ENCODE peak calls at places on chromosomes 3 and 15, in four cellular contexts. D is GM13976, M is AG10803, S is neural crest cell. R is an unnamed sample.

GRCh38 chr15:67783303-67783702 is 42.0 kb upstream of the SKOR1 start:
- DNase-seq in D (no peak), M (no peak), S (no peak), R (no peak)

GRCh38 chr3:159814161-159814560 is 174.5 kb upstream of the IL12A start:
- DNase-seq in D (no peak), M (no peak), S (no peak), R (peak; percentile 24)

GRCh38 chr15:38563723-38564519 is 693 bp downstream of the RASGRP1 start:
- DNase-seq in D (peak; percentile 85), M (peak; percentile 40), S (peak; percentile 67), R (peak; percentile 78)

GRCh38 chr15:93072440-93073394 is 16.3 kb downstream of the RGMA start:
- DNase-seq in D (no peak), M (peak; percentile 60), S (peak; percentile 81), R (peak; percentile 69)

GRCh38 chr3:171255236-171255806 is 204.9 kb downstream of the TNIK start:
- DNase-seq in D (peak; percentile 38), M (no peak), S (no peak), R (no peak)

GRCh38 chr15:78804391-78804792 is 6.9 kb downstream of the ADAMTS7 start:
- DNase-seq in D (no peak), M (no peak), S (no peak), R (no peak)

GRCh38 chr3:168467085-168467714 is 371.5 kb upstream of the GOLIM4 start:
- DNase-seq in D (peak; percentile 18), M (peak; percentile 26), S (no peak), R (peak; percentile 35)

GRCh38 chr15:78201281-78202190 is 32.8 kb downstream of the ACSBG1 start:
- DNase-seq in D (no peak), M (no peak), S (no peak), R (no peak)

GRCh38 chr3:180036678-180037455 is at the start of gene PEX5L:
- DNase-seq in D (peak; percentile 79), M (peak; percentile 19), S (peak; percentile 80), R (peak; percentile 92)

GRCh38 chr3:61669676-61670299 is 108.4 kb downstream of the PTPRG start:
- DNase-seq in D (no peak), M (no peak), S (no peak), R (no peak)

GRCh38 chr15:73882761-73883419 is 9.5 kb downstream of the TBC1D21 start:
- DNase-seq in D (no peak), M (no peak), S (no peak), R (no peak)

GRCh38 chr15:62796296-62796695 is 246.3 kb upstream of the TPM1 start:
- DNase-seq in D (no peak), M (no peak), S (no peak), R (no peak)

GRCh38 chr15:82263350-82263749 is 732 bp downstream of the SAXO2 start:
- DNase-seq in D (no peak), M (no peak), S (no peak), R (no peak)

GRCh38 chr15:68346986-68347385 is 69.4 kb downstream of the FEM1B start:
- DNase-seq in D (no peak), M (no peak), S (no peak), R (no peak)

GRCh38 chr15:73683624-73684536 is at the start of gene CD276:
- DNase-seq in D (peak; percentile 85), M (peak; percentile 68), S (peak; percentile 68), R (peak; percentile 77)

GRCh38 chr3:48437812-48438211 is 2.1 kb downstream of the CCDC51 start:
- DNase-seq in D (peak; percentile 22), M (no peak), S (no peak), R (no peak)

GRCh38 chr15:56295433-56295832 is 51.8 kb upstream of the RFX7 start:
- DNase-seq in D (no peak), M (no peak), S (no peak), R (no peak)

GRCh38 chr3:35908366-35909232 is 269.3 kb downstream of the ARPP21 start:
- DNase-seq in D (peak; percentile 7), M (peak; percentile 63), S (peak; percentile 77), R (peak; percentile 74)

GRCh38 chr3:133927543-133928066 is 31.9 kb upstream of the RAB6B start:
- DNase-seq in D (peak; percentile 91), M (peak; percentile 16), S (peak; percentile 70), R (peak; percentile 72)

GRCh38 chr15:85443593-85444328 is 63.4 kb downstream of the AKAP13 start:
- DNase-seq in D (no peak), M (peak; percentile 33), S (no peak), R (peak; percentile 9)

DNA sequence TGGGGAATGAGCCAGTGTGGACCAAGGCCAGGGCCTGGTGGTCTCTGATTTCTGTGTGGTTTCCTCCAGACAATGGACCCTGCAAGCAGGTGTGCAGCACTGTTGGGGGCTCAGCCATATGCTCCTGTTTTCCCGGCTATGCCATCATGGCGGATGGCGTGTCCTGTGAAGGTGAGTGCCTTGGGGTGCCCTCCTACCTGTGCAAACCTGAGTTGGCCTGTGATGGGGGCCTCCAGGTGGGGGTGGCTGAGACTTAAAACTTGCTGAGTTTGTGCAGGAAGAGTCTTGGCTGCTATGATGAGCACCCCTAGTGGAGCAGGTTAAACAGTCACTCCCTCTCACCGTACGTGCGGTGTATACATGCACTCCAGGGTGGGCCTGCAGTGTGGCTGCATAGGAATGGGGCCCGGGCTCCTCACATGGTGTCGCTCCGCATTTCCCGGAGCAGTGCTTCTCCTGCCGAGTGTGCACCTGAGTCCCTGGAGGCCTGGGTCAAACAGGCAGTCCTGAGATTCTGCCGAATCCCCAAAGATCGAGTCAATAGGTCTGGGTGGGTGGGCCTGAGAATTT is 70.8 kb downstream of the FBLN2 start:
- DNase-seq in D (no peak), M (no peak), S (no peak), R (no peak)
- TF ChIP-seq CTCF in D (no peak), M (no peak), S (no peak), R (no peak)

GRCh38 chr3:7075901-7076300 is 215.0 kb downstream of the GRM7 start:
- DNase-seq in D (no peak), M (no peak), S (no peak), R (no peak)
- TF ChIP-seq CTCF in D (no peak), M (no peak), S (peak; percentile 45), R (peak; percentile 26)

DNA sequence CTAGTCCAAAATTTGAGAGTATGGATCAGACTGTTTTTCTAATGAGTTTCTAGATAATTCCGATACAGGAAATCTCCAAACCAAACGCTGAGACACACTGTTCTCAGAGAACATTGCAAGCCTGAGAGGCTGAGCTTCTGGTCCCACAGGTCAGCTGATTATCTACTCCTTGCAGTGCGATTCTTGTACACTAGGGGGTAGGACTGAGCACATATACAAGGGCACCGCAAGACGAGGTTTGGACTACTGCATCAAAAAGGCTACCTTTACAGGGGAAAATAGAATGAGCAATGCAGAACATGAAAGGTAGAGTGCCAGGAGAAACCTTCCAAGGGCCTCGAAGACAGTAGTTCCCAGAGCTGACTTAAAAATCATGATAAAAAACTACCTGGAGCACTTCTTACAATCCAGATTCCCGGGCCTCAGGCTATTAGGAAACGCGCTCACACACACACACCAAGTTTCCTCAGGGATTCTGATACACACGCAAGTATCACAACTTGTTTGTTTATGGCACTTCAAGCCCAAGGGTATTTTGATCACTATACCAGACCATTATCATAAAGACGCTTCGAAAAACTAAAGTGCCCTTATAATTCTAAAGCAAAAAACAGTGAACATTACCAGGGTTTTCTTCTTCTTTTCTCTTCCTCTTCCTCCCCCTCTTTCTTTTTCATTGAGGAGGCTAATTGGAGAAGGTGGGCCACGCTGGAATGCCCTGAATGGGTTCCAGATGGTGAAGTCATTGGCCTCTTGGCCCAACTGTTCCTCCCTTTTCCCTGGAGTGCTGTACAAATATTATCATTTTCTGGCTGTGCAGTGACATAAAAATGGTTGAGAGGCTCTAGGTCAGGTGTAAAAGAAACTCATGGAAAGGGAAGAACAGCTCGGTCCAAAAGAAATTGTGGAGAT is 61.8 kb downstream of the SLC12A8 start:
- DNase-seq in D (peak; percentile 63), M (no peak), S (peak; percentile 54), R (peak; percentile 65)
- TF ChIP-seq CTCF in D (peak; percentile 52), M (peak; percentile 26), S (peak; percentile 61), R (peak; percentile 81)

DNA sequence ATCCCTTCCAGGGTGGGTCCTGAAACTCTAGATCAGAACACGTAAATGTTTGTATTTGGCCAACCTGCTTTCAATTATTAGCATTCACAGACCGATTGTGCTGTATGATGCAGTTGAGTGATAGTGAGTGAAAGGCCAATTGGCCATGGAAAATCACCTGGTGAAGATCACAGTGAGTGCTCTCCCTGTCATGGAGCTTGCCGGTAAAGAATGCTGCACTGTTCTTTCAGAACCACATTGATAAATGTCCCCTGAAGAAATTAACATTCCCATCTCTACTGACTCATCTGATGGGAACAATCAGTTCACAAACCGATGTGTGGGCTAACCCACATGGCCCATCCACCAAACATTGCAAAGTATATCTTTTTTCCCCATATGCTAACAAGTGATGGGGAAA is 324.8 kb upstream of the TBL1XR1 start:
- DNase-seq in D (no peak), M (no peak), S (no peak), R (no peak)
- TF ChIP-seq CTCF in D (no peak), M (no peak), S (no peak), R (no peak)

DNA sequence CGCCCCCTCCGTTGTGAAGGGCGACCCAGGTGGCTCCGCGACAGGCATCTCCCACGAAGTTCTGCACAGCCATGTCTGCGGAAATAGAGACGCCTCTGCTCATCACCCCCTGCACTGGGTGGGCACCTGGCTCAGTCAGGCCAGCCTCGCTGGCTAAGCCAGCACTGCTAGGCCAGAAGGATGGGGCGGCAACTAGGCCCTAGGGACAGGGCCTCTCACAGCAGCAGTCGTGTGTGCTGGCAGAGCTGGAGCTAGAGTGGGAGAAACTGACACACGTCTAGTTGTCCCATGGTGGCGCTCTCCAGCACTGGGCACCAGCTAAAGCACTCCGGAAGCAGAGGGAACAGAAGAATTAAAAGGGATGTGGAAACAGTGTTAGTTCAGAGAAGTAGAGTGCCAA is 12.5 kb upstream of the ZXDC start:
- DNase-seq in D (no peak), M (no peak), S (no peak), R (no peak)
- TF ChIP-seq CTCF in D (no peak), M (no peak), S (no peak), R (no peak)

DNA sequence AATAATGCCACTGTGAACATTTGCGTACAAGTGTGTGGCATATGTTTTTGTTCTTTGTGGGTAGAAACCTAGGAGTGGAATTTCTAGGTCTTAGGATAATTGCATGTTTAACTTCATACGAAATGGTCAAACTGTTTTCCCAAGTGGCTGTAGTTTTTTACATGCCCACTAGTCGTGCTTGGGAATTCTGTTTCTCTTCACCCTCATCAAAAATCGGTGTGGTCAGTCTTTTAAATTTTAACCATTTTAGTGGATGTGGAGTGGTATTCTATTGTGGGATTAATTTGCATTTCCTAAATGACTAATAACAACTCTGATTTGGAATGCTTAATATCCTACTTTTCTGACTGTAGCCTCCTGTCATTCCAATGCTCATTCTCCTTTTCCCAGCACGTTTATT is 27.6 kb downstream of the ZFAND6 start:
- DNase-seq in D (no peak), M (no peak), S (no peak), R (no peak)
- TF ChIP-seq CTCF in D (no peak), M (no peak), S (peak; percentile 43), R (no peak)

GRCh38 chr3:160928183-160928718 is 172.2 kb downstream of the PPM1L start:
- DNase-seq in D (peak; percentile 15), M (no peak), S (no peak), R (no peak)
- TF ChIP-seq CTCF in D (peak; percentile 21), M (peak; percentile 3), S (no peak), R (no peak)